ENCODE peak calls at places on chromosome 13, in ten cellular contexts. G, R, O, Q, B, X, E, K, A and C are unnamed samples. For H3K4me1 and H3K36me3, the result is how much of the 10 kb centered on the place peaks cover.

GRCh38 chr13:111667757-111668156 is 347.3 kb downstream of the TEX29 start:
- DNase-seq in A (no peak), O (no peak), X (no peak), G (no peak), B (no peak), R (no peak), K (no peak), E (no peak), Q (no peak), C (no peak)

GRCh38 chr13:62510906-62511655 is 1095.4 kb upstream of the PCDH20 start:
- DNase-seq in R (no peak), O (no peak), A (no peak), E (peak), G (no peak), K (no peak), B (no peak), Q (no peak), X (no peak), C (no peak)

GRCh38 chr13:38664920-38665319 is 22.0 kb upstream of the FREM2 start:
- DNase-seq in B (no peak), X (no peak), Q (no peak), K (no peak), E (no peak), R (no peak), O (no peak), G (no peak), A (no peak), C (no peak)

GRCh38 chr13:33348366-33348765 is 62.8 kb upstream of the STARD13 start:
- DNase-seq in B (no peak), A (no peak), O (no peak), Q (no peak), E (no peak), K (no peak), R (no peak), G (no peak), X (no peak), C (no peak)

GRCh38 chr13:75368167-75368566 is 113.8 kb downstream of the TBC1D4 start:
- DNase-seq in X (no peak), Q (no peak), B (no peak), O (no peak), E (no peak), K (peak), A (no peak), G (no peak), R (no peak), C (no peak)

GRCh38 chr13:28568286-28568685 is 73.4 kb upstream of the FLT1 start:
- DNase-seq in A (peak), X (no peak), B (peak), E (no peak), O (no peak), R (no peak), K (peak), G (peak), Q (no peak), C (peak)

GRCh38 chr13:51286135-51287002 is 53.1 kb upstream of the SERPINE3 start:
- DNase-seq in K (peak), E (peak), Q (peak), G (peak), O (peak), B (peak), X (peak), R (peak), A (peak), C (peak)

GRCh38 chr13:44273991-44274810 is 99.4 kb upstream of the SERP2 start:
- DNase-seq in A (no peak), Q (no peak), K (peak), E (no peak), B (no peak), O (no peak), R (peak), X (no peak), G (no peak), C (no peak)

GRCh38 chr13:113548778-113549621 is 35.6 kb upstream of the TFDP1 start:
- DNase-seq in B (peak), O (no peak), Q (no peak), E (no peak), X (no peak), G (no peak), K (no peak), A (peak), R (peak), C (no peak)

GRCh38 chr13:90835826-90836225 is 511.7 kb upstream of the MIR17HG start:
- DNase-seq in A (no peak), E (no peak), X (no peak), G (no peak), R (no peak), O (no peak), Q (no peak), K (no peak), B (no peak), C (no peak)

GRCh38 chr13:25860862-25861261 is 191.0 kb downstream of the SHISA2 start:
- DNase-seq in A (no peak), K (no peak), O (no peak), R (no peak), G (no peak), B (no peak), E (no peak), Q (no peak), X (no peak), C (no peak)

GRCh38 chr13:64154514-64154913 is 2738.9 kb upstream of the PCDH20 start:
- DNase-seq in E (peak), A (no peak), O (no peak), Q (no peak), K (peak), R (no peak), B (no peak), X (no peak), G (no peak), C (no peak)

GRCh38 chr13:77980592-77980991 is 62.0 kb upstream of the EDNRB start:
- DNase-seq in G (no peak), X (no peak), O (no peak), K (peak), A (no peak), Q (no peak), R (no peak), B (no peak), E (no peak), C (no peak)

GRCh38 chr13:83557845-83558244 is 324.4 kb downstream of the SLITRK1 start:
- DNase-seq in G (no peak), X (no peak), R (no peak), Q (no peak), A (no peak), K (no peak), E (no peak), O (no peak), B (no peak), C (no peak)

GRCh38 chr13:98216711-98217110 is 39.6 kb upstream of the RNF113B start:
- DNase-seq in B (no peak), R (no peak), G (no peak), E (no peak), O (no peak), Q (no peak), A (no peak), K (peak), X (no peak), C (no peak)

GRCh38 chr13:37709318-37709717 is 110.8 kb upstream of the POSTN start:
- DNase-seq in G (no peak), B (no peak), O (no peak), E (no peak), R (no peak), X (no peak), K (peak), A (no peak), Q (no peak), C (no peak)

GRCh38 chr13:67776171-67776570 is 546.0 kb upstream of the PCDH9 start:
- DNase-seq in E (no peak), G (no peak), K (no peak), O (no peak), Q (no peak), X (no peak), B (no peak), A (no peak), R (no peak), C (no peak)

GRCh38 chr13:27203854-27204253 is 32.2 kb upstream of the USP12 start:
- DNase-seq in X (no peak), O (no peak), Q (no peak), A (no peak), E (peak), B (no peak), K (peak), R (no peak), G (no peak), C (no peak)

GRCh38 chr13:80084086-80084676 is 256.7 kb downstream of the SPRY2 start:
- DNase-seq in R (no peak), E (peak), Q (no peak), A (no peak), O (no peak), K (peak), B (no peak), G (no peak), X (peak), C (no peak)

DNA sequence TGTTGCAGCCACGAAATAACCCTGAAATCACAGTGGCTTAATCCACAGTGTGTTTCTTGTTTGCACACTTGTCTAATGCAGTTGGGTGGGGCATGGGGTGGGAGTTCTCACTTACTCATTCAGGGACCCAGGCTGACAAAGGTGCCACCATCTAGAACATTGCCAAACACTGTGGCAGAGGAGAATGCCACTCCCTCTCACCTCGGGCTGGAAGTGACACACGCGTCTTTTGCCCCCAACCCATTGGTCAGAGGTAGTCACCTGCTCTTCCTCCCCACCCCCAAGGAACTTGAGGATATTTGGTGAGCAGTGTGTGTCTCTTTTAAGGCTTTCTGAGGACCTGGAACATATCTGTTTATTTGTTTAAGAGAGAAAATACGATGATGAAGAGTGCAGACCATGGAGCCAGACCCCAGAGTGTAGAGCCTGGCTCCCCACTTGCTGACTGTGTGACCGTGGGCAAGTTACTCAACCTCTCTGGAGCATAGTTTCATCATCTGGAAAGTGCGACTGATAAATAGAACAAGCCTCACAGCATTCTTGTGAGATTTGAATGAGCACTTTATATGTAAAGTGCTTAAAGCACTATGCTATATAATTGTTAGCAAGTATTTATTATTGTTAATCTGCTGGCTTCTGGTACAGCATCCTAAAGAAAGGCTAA is 17.4 kb downstream of the GPR183 start:
- DNase-seq in B (no peak), X (no peak), G (no peak), A (no peak), R (no peak), K (no peak), Q (no peak), O (no peak), E (no peak), C (no peak)
- H3K4me1 ChIP-seq in B (half or more), X (under half), G (under half), A (under half), R (half or more), K (under half), Q (under half), O (under half), E (under half), C (under half)

GRCh38 chr13:102606537-102607309 is 9.9 kb downstream of the TPP2 start:
- DNase-seq in G (no peak), A (no peak), B (no peak), R (no peak), X (no peak), O (no peak), K (no peak), Q (no peak), E (no peak), C (no peak)
- TF ChIP-seq POLR2AphosphoS5 in G (no peak), A (no peak), B (no peak), R (no peak), X (no peak), O (no peak), K (no peak), Q (no peak), E (no peak), C (no peak)

DNA sequence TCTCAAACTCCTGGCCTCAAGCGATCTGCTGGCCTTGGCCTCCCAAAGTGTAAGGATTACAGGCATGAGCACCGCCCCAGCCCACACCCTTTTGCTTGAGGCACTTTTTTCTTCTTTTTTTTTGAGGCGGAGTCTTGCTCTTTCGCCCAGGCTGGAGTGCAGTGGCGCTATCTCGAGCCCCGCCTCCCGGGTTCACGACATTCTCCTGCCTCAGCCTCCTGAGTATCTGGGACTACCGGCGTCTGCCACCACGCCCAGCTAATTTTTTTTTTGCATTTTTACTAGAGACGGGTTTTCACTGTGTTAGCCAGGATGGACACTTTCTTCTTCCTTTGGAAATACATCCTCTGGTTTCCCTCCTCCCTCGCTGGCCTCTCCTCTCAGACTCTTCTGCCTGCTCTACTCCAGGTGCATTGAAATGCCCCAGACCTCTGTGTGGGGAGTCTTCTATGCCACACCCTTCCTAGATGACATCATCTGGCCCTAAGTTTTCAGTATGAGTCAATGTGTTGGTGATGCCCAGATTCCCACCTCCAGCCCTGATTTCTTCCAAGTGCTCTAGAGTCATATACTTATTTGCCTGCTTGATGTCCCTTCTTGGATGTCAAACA is 20.7 kb upstream of the TPT1 start:
- DNase-seq in A (peak), E (no peak), G (no peak), O (no peak), K (no peak), B (no peak), R (no peak), X (no peak), Q (no peak), C (no peak)
- H3K36me3 ChIP-seq in A (under half), E (under half), G (under half), O (under half), K (under half), B (under half), R (under half), X (under half), Q (under half), C (under half)

GRCh38 chr13:24032674-24033073 is 127.8 kb upstream of the SPATA13 start:
- DNase-seq in O (no peak), X (no peak), A (no peak), B (no peak), R (no peak), E (no peak), Q (no peak), G (no peak), K (no peak), C (no peak)

GRCh38 chr13:24038405-24038804 is 122.1 kb upstream of the SPATA13 start:
- DNase-seq in X (no peak), G (no peak), O (no peak), B (no peak), Q (no peak), R (no peak), E (no peak), A (no peak), K (peak), C (no peak)

GRCh38 chr13:24036115-24036514 is 124.4 kb upstream of the SPATA13 start:
- DNase-seq in Q (no peak), X (no peak), G (no peak), K (no peak), O (no peak), R (no peak), B (no peak), A (no peak), E (no peak), C (no peak)

GRCh38 chr13:24033527-24034302 is 126.8 kb upstream of the SPATA13 start:
- DNase-seq in E (no peak), A (no peak), G (no peak), B (no peak), X (no peak), O (no peak), Q (no peak), K (no peak), R (no peak), C (no peak)

DNA sequence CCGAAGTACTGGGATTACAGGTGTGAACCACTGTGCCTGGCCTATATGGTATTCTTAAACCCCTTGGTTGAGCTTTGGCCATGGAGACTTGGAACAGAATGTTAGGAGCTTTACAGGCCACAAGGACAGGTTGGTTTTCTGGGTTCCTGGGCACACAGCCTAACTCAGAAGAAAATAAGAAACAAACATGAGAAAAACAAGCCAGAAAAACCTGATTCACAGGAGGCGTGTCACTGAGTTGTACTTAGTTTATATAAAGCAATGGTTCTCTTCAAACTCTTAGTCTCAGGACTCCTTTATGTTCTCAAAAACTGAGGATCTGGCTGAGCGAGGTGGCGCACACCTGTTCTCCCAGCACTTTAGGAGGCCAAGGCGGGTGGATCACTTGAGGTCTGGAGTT is 125.1 kb upstream of the SPATA13 start:
- DNase-seq in R (no peak), E (no peak), K (no peak), G (no peak), X (no peak), O (no peak), A (no peak), Q (no peak), B (no peak), C (no peak)
- H3K4me1 ChIP-seq in R (under half), E (under half), K (under half), G (half or more), X (under half), O (under half), A (under half), Q (under half), B (under half), C (under half)